ENCODE peak calls at places on chromosomes 11 and 22, in four cellular contexts. One of them, this sample, is unnamed. For H3K4me1, the result is how much of the 10 kb centered on the place peaks cover.

GRCh38 chr22:17303840-17304779 is 65.2 kb upstream of the CECR2 start:
- DNase-seq in esophagus squamous epithelium: no peak
- DNase-seq in adrenal gland: no peak
- DNase-seq in transverse colon: peak
- DNase-seq in this sample: peak

GRCh38 chr11:17267576-17267975 is 9.0 kb upstream of the NUCB2 start:
- DNase-seq in transverse colon: no peak
- DNase-seq in esophagus squamous epithelium: no peak
- DNase-seq in adrenal gland: no peak
- DNase-seq in this sample: no peak

GRCh38 chr11:36033082-36033751 is 89.4 kb downstream of the LDLRAD3 start:
- DNase-seq in adrenal gland: no peak
- DNase-seq in transverse colon: no peak
- DNase-seq in esophagus squamous epithelium: no peak
- DNase-seq in this sample: no peak

GRCh38 chr11:121762820-121763219 is 310.1 kb upstream of the SORL1-AS1 start:
- DNase-seq in adrenal gland: no peak
- DNase-seq in transverse colon: no peak
- DNase-seq in esophagus squamous epithelium: no peak
- DNase-seq in this sample: no peak

GRCh38 chr22:16932577-16932976 is 75.4 kb downstream of the GAB4 start:
- DNase-seq in esophagus squamous epithelium: no peak
- DNase-seq in transverse colon: no peak
- DNase-seq in adrenal gland: peak
- DNase-seq in this sample: no peak

GRCh38 chr22:35835998-35836691 is 118.5 kb downstream of the APOL5 start:
- DNase-seq in adrenal gland: peak
- DNase-seq in transverse colon: peak
- DNase-seq in esophagus squamous epithelium: no peak
- DNase-seq in this sample: peak

GRCh38 chr11:44047931-44048431 is at the start of gene ACCSL:
- DNase-seq in adrenal gland: no peak
- DNase-seq in transverse colon: no peak
- DNase-seq in esophagus squamous epithelium: no peak
- DNase-seq in this sample: no peak

GRCh38 chr22:23211622-23212021 is 31.3 kb downstream of the BCR start:
- DNase-seq in transverse colon: no peak
- DNase-seq in adrenal gland: no peak
- DNase-seq in esophagus squamous epithelium: no peak
- DNase-seq in this sample: no peak

GRCh38 chr22:36737776-36738175 is 34.2 kb upstream of the CACNG2 start:
- DNase-seq in adrenal gland: no peak
- DNase-seq in transverse colon: peak
- DNase-seq in esophagus squamous epithelium: no peak
- DNase-seq in this sample: peak

GRCh38 chr11:98056945-98057344 is 963.8 kb upstream of the CNTN5 start:
- DNase-seq in adrenal gland: no peak
- DNase-seq in esophagus squamous epithelium: no peak
- DNase-seq in transverse colon: no peak
- DNase-seq in this sample: no peak

GRCh38 chr11:14554959-14555358 is 34.8 kb upstream of the PSMA1 start:
- DNase-seq in esophagus squamous epithelium: no peak
- DNase-seq in transverse colon: no peak
- DNase-seq in adrenal gland: no peak
- DNase-seq in this sample: no peak

GRCh38 chr22:18104566-18104965 is 6.0 kb upstream of the TUBA8 start:
- DNase-seq in esophagus squamous epithelium: no peak
- DNase-seq in transverse colon: no peak
- DNase-seq in adrenal gland: no peak
- DNase-seq in this sample: no peak

GRCh38 chr11:121318848-121319834 is 26.6 kb downstream of the SC5D start:
- DNase-seq in transverse colon: no peak
- DNase-seq in esophagus squamous epithelium: no peak
- DNase-seq in adrenal gland: no peak
- DNase-seq in this sample: no peak

GRCh38 chr22:43239102-43239875 is 52.4 kb upstream of the TTLL12 start:
- DNase-seq in esophagus squamous epithelium: no peak
- DNase-seq in transverse colon: no peak
- DNase-seq in adrenal gland: no peak
- DNase-seq in this sample: no peak

GRCh38 chr11:104254347-104254746 is 90.4 kb upstream of the PDGFD start:
- DNase-seq in adrenal gland: peak
- DNase-seq in esophagus squamous epithelium: no peak
- DNase-seq in transverse colon: no peak
- DNase-seq in this sample: peak

GRCh38 chr11:122843281-122844150 is 5.2 kb downstream of the CRTAM start:
- DNase-seq in adrenal gland: no peak
- DNase-seq in transverse colon: no peak
- DNase-seq in esophagus squamous epithelium: no peak
- DNase-seq in this sample: no peak

DNA sequence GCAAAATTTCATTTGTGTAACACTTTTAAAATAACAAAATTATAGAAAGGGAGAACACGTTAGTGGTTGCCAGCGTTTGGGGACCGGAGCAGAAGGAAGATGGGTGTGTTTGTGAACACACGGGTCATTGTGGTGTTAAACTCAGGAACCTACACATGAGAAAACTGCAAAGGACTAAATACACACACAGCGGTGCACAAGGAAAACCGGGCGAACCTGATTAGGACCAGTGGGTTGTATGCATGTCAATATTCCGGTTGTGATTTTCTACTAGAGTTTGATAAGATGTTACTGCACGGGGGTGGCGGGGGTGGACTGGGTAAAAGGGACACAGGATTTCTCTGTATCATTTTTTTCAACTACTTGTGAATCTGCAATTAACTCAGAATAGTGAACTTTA is 351.2 kb downstream of the OPCML start:
- DNase-seq in transverse colon: no peak
- DNase-seq in esophagus squamous epithelium: no peak
- DNase-seq in adrenal gland: no peak
- DNase-seq in this sample: peak
- H3K4me1 ChIP-seq in transverse colon: under half
- H3K4me1 ChIP-seq in esophagus squamous epithelium: under half
- H3K4me1 ChIP-seq in adrenal gland: under half
- H3K4me1 ChIP-seq in this sample: under half

GRCh38 chr11:124623861-124624525 is 1.3 kb downstream of the TBRG1 start:
- DNase-seq in adrenal gland: no peak
- DNase-seq in transverse colon: no peak
- DNase-seq in esophagus squamous epithelium: no peak
- DNase-seq in this sample: no peak
- H3K27ac ChIP-seq in adrenal gland: no peak
- H3K27ac ChIP-seq in transverse colon: peak
- H3K27ac ChIP-seq in esophagus squamous epithelium: peak
- H3K27ac ChIP-seq in this sample: peak

DNA sequence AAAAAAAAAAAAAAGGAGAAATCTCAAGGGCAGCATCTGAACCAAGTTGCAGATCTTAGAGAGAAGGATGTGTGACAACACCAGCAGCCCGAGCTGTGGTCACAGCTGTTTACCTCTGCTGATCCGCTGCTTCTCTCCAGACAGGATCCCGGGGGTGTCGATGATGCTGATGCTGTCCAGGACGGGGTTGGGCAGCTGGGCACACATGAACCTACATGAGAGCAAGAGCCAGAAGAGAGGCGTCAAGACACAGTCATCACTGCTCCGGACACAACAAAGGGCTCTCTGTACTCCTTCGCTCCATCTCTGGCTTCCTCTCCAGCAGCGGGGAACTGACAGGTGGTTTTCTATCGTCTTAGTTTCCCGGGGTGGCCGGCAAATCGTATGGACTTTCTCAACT is 4.1 kb downstream of the EHD1 start:
- DNase-seq in adrenal gland: no peak
- DNase-seq in transverse colon: peak
- DNase-seq in esophagus squamous epithelium: no peak
- DNase-seq in this sample: no peak
- H3K4me1 ChIP-seq in adrenal gland: half or more
- H3K4me1 ChIP-seq in transverse colon: half or more
- H3K4me1 ChIP-seq in esophagus squamous epithelium: half or more
- H3K4me1 ChIP-seq in this sample: half or more

GRCh38 chr11:129377739-129378138 is 2.1 kb downstream of the BARX2 start:
- DNase-seq in transverse colon: no peak
- DNase-seq in adrenal gland: no peak
- DNase-seq in esophagus squamous epithelium: no peak
- DNase-seq in this sample: no peak

GRCh38 chr11:129374081-129374992 is 1.3 kb upstream of the BARX2 start:
- DNase-seq in adrenal gland: no peak
- DNase-seq in transverse colon: peak
- DNase-seq in esophagus squamous epithelium: no peak
- DNase-seq in this sample: no peak

GRCh38 chr11:129376658-129377341 is 1.2 kb downstream of the BARX2 start:
- DNase-seq in esophagus squamous epithelium: no peak
- DNase-seq in transverse colon: no peak
- DNase-seq in adrenal gland: no peak
- DNase-seq in this sample: no peak

GRCh38 chr11:129374993-129375721 is 491 bp upstream of the BARX2 start:
- DNase-seq in transverse colon: peak
- DNase-seq in adrenal gland: no peak
- DNase-seq in esophagus squamous epithelium: no peak
- DNase-seq in this sample: peak

DNA sequence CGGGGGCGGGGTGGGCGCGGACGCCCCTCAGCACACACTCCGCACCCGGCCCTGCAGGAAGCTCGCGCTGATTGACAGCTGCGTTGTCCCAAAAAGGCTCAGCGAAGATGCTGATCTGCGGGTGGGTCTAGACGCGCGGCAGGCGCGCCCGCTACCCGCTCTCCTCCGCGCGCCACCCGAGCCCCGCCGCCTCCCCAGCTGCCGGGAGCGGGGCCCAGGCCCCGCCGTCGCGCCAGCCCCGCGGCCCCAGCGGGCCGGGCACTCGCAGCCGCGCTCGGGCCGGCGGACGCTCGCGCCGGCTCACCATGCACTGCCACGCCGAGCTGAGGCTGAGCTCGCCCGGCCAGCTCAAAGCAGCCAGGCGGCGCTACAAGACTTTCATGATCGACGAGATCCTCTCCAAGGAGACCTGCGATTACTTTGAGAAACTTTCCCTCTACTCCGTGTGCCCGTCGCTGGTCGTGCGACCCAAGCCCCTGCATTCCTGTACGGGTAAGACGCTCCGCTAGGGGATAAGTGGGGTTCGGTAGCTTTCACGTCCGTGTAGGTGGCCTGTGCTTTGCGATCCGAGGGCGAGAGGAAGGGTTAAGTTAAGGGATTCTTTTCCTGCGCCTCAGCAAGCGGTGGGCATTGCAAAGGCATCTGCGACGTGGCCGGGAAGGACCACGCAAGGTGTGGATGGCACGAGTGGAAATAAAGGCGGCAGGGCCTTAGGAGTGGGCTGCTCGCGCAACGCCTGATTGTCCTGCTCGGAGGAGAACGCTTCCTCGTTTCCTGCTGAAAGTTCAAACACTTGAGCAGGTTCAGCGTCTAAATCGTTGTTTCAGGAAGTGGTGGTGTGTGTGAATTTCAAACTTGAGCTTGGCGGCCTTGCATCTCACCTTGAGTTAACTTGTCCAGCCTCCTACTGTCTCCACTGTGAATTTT is at the start of gene BARX2:
- DNase-seq in esophagus squamous epithelium: no peak
- DNase-seq in transverse colon: peak
- DNase-seq in adrenal gland: peak
- DNase-seq in this sample: peak
- H3K27ac ChIP-seq in esophagus squamous epithelium: peak
- H3K27ac ChIP-seq in transverse colon: peak
- H3K27ac ChIP-seq in adrenal gland: no peak
- H3K27ac ChIP-seq in this sample: peak

GRCh38 chr22:20569059-20570058 is 61.9 kb downstream of the MED15 start:
- DNase-seq in transverse colon: peak
- DNase-seq in adrenal gland: peak
- DNase-seq in esophagus squamous epithelium: no peak
- DNase-seq in this sample: peak
- H3K4me1 ChIP-seq in transverse colon: under half
- H3K4me1 ChIP-seq in adrenal gland: under half
- H3K4me1 ChIP-seq in esophagus squamous epithelium: under half
- H3K4me1 ChIP-seq in this sample: under half

DNA sequence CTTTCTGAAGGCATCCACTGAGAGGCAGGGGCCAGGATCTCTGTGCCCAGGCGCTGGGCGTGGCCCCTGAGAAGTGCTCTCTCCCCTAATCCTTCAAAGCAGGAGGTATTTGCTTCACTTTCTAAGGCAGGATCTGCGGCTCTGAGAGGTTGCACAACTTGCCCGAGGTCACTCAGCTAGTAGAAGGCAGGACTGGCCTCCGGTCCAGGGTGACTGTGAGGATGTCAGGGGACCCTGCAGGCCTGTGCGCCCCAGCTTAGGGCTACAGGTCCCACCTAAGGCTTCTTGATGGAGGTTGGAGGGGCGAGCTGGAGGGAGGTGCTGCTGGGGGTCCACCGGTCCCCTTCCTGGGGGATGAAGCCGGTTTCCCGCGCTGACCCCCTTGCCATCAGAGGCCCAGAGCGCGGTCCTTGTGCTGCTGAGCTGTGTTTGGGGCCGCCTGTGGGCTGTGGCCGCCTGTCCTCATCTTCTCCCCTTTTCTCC is 979 bp downstream of the SMIM38 start:
- DNase-seq in esophagus squamous epithelium: no peak
- DNase-seq in transverse colon: no peak
- DNase-seq in adrenal gland: no peak
- DNase-seq in this sample: no peak
- H3K27ac ChIP-seq in esophagus squamous epithelium: peak
- H3K27ac ChIP-seq in transverse colon: peak
- H3K27ac ChIP-seq in adrenal gland: no peak
- H3K27ac ChIP-seq in this sample: peak

This sample was measured in stomach.